ENCODE peak calls at places on chromosomes 3 and 15, in seven cellular contexts. T is AG04450; R is caudate nucleus; N is activated CD4-positive, alpha-beta T cell treated with anti-CD3 and anti-CD28 coated beads, Interleukin-2, amount 50 U/mL, for 24 hours; Q is NCI-H460; B is H4; C is nephron progenitor cell. I is an unnamed sample.
A peak's percentile ranks its signal among the peaks of the same experiment; 100 is the strongest.

GRCh38 chr3:142040941-142041575 is 108.3 kb downstream of the TFDP2 start:
- DNase-seq in R (no peak), N (no peak), T (no peak), Q (no peak), C (no peak), B (no peak), I (no peak)

GRCh38 chr3:167913218-167913902 is 177.8 kb downstream of the SERPINI1 start:
- DNase-seq in R (no peak), T (no peak), N (no peak), C (peak; percentile 7), B (peak; percentile 48), Q (no peak), I (no peak)

GRCh38 chr3:9669720-9670432 is 20.6 kb downstream of the MTMR14 start:
- DNase-seq in R (no peak), B (no peak), C (no peak), Q (no peak), N (no peak), T (no peak), I (no peak)

GRCh38 chr15:78174398-78174797 is 25.2 kb downstream of the IDH3A start:
- DNase-seq in C (no peak), Q (no peak), N (no peak), T (no peak), R (no peak), B (no peak), I (no peak)

GRCh38 chr3:72458365-72458764 is 389.9 kb downstream of the SHQ1 start:
- DNase-seq in N (no peak), Q (no peak), C (no peak), T (no peak), R (no peak), B (no peak), I (no peak)

GRCh38 chr3:53151870-53152269 is 9.1 kb upstream of the PRKCD start:
- DNase-seq in N (no peak), R (no peak), T (no peak), Q (no peak), C (no peak), B (no peak), I (no peak)

GRCh38 chr3:51380601-51381332 is 4.3 kb upstream of the MANF start:
- DNase-seq in B (no peak), T (no peak), C (no peak), N (no peak), R (no peak), Q (no peak), I (no peak)

GRCh38 chr3:73500321-73500720 is 124.4 kb downstream of the PDZRN3 start:
- DNase-seq in T (no peak), N (no peak), C (no peak), B (no peak), Q (no peak), R (no peak), I (peak; percentile 31)

GRCh38 chr3:10580426-10580825 is 75.0 kb upstream of the ATP2B2 start:
- DNase-seq in T (no peak), R (peak; percentile 56), B (no peak), N (no peak), Q (no peak), C (no peak), I (no peak)

GRCh38 chr3:47016934-47017435 is 37.5 kb downstream of the NBEAL2 start:
- DNase-seq in R (no peak), B (peak; percentile 68), N (no peak), C (no peak), T (peak; percentile 38), Q (no peak), I (no peak)

GRCh38 chr3:169085827-169086226 is 577.7 kb downstream of the MECOM start:
- DNase-seq in C (no peak), R (no peak), N (no peak), B (peak; percentile 88), T (peak; percentile 84), Q (no peak), I (peak; percentile 81)

GRCh38 chr3:63707731-63708130 is 55.3 kb downstream of the SNTN start:
- DNase-seq in T (no peak), R (no peak), B (no peak), Q (no peak), N (no peak), C (no peak), I (no peak)

GRCh38 chr3:47645551-47645950 is 66.9 kb upstream of the CSPG5 start:
- DNase-seq in R (no peak), Q (no peak), C (no peak), N (no peak), T (no peak), B (no peak), I (no peak)

GRCh38 chr3:189084620-189085019 is 87.2 kb upstream of the TPRG1 start:
- DNase-seq in B (no peak), C (no peak), T (no peak), N (no peak), Q (no peak), R (no peak), I (no peak)

GRCh38 chr15:67038721-67039120 is 26.7 kb upstream of the SMAD3 start:
- DNase-seq in C (no peak), R (no peak), Q (no peak), T (no peak), B (no peak), N (no peak), I (no peak)

GRCh38 chr3:126202281-126203079 is 22.1 kb upstream of the ALDH1L1 start:
- DNase-seq in C (no peak), N (no peak), R (no peak), B (no peak), T (no peak), Q (no peak), I (no peak)

GRCh38 chr15:72948662-72949061 is 103.6 kb upstream of the NEO1 start:
- DNase-seq in Q (no peak), N (no peak), C (no peak), B (no peak), R (no peak), T (no peak), I (no peak)

GRCh38 chr3:50388021-50388719 is 28.8 kb upstream of the TMEM115 start:
- DNase-seq in R (no peak), B (no peak), N (no peak), T (no peak), Q (peak; percentile 5), C (peak; percentile 61), I (no peak)

GRCh38 chr3:39140341-39140971 is 12.9 kb downstream of the CSRNP1 start:
- DNase-seq in N (no peak), R (no peak), C (no peak), T (no peak), Q (no peak), B (no peak), I (no peak)

GRCh38 chr15:77282333-77282732 is 137.6 kb downstream of the PEAK1 start:
- DNase-seq in T (peak; percentile 41), C (no peak), Q (no peak), N (no peak), B (no peak), R (no peak), I (peak; percentile 90)

GRCh38 chr3:48564022-48564421 is 441 bp upstream of the UCN2 start:
- DNase-seq in B (peak; percentile 72), T (no peak), R (peak; percentile 55), C (no peak), N (no peak), Q (peak; percentile 8), I (peak; percentile 95)

GRCh38 chr3:28906561-28907310 is 374.1 kb upstream of the RBMS3 start:
- DNase-seq in C (no peak), Q (no peak), B (no peak), R (no peak), N (no peak), T (no peak), I (no peak)

GRCh38 chr15:73957276-73957675 is 31.0 kb downstream of the LOXL1 start:
- DNase-seq in R (no peak), B (peak; percentile 58), Q (no peak), T (no peak), N (no peak), C (no peak), I (no peak)

GRCh38 chr15:80636675-80637074 is 58.4 kb upstream of the ABHD17C start:
- DNase-seq in N (no peak), R (no peak), B (no peak), C (no peak), T (no peak), Q (no peak), I (no peak)

GRCh38 chr15:66907826-66908502 is 157.4 kb upstream of the SMAD3 start:
- DNase-seq in B (no peak), N (no peak), T (no peak), R (peak; percentile 20), C (no peak), Q (no peak), I (no peak)

GRCh38 chr15:31347067-31347975 is 20.7 kb downstream of the KLF13 start:
- DNase-seq in B (no peak), R (no peak), T (no peak), N (peak; percentile 71), Q (no peak), C (no peak), I (no peak)

GRCh38 chr3:51682079-51682478 is 11.0 kb downstream of the TEX264 start:
- DNase-seq in B (peak; percentile 66), R (peak; percentile 21), C (peak; percentile 60), N (peak; percentile 70), T (peak; percentile 67), Q (peak; percentile 81), I (peak; percentile 82)

GRCh38 chr3:20546636-20547035 is 360.6 kb upstream of the SGO1 start:
- DNase-seq in N (no peak), Q (no peak), B (no peak), T (no peak), R (no peak), C (no peak), I (no peak)

GRCh38 chr3:4888913-4889846 is 90.1 kb upstream of the BHLHE40 start:
- DNase-seq in R (no peak), N (no peak), Q (no peak), C (no peak), B (no peak), T (no peak), I (no peak)

GRCh38 chr15:67794832-67795574 is 30.3 kb upstream of the SKOR1 start:
- DNase-seq in C (no peak), N (no peak), B (no peak), Q (no peak), R (no peak), T (no peak), I (no peak)

GRCh38 chr3:129248286-129248979 is 973 bp upstream of the COPG1 start:
- DNase-seq in Q (no peak), T (no peak), B (no peak), C (no peak), N (no peak), R (no peak), I (no peak)

I was measured in foreskin melanocyte.